ENCODE peak calls at places on chromosomes 16 and 17, in nine cellular contexts. One of them, this sample, is unnamed.

GRCh38 chr16:75457485-75458021 is 6.9 kb downstream of the TMEM170A start:
- DNase-seq in fibroblast of lung: no peak
- DNase-seq in IMR-90: no peak
- DNase-seq in endothelial cell of umbilical vein: no peak
- DNase-seq in mammary epithelial cell: no peak
- DNase-seq in neural progenitor cell: no peak
- DNase-seq in H9: no peak
- DNase-seq in astrocyte: no peak
- DNase-seq in MM.1S: no peak
- DNase-seq in this sample: no peak

GRCh38 chr17:81251091-81251942 is 12.2 kb downstream of the NDUFAF8 start:
- DNase-seq in fibroblast of lung: no peak
- DNase-seq in IMR-90: no peak
- DNase-seq in endothelial cell of umbilical vein: no peak
- DNase-seq in mammary epithelial cell: no peak
- DNase-seq in neural progenitor cell: no peak
- DNase-seq in H9: no peak
- DNase-seq in astrocyte: no peak
- DNase-seq in MM.1S: no peak
- DNase-seq in this sample: no peak

GRCh38 chr16:47732806-47733150 is 271.6 kb downstream of the PHKB start:
- DNase-seq in fibroblast of lung: peak; percentile 97
- DNase-seq in IMR-90: peak; percentile 99
- DNase-seq in endothelial cell of umbilical vein: peak; percentile 77
- DNase-seq in mammary epithelial cell: peak; percentile 85
- DNase-seq in neural progenitor cell: no peak
- DNase-seq in H9: peak; percentile 45
- DNase-seq in astrocyte: peak; percentile 98
- DNase-seq in MM.1S: no peak
- DNase-seq in this sample: peak; percentile 69

GRCh38 chr16:86018487-86018886 is 119.5 kb downstream of the IRF8 start:
- DNase-seq in fibroblast of lung: peak; percentile 46
- DNase-seq in IMR-90: peak; percentile 45
- DNase-seq in endothelial cell of umbilical vein: no peak
- DNase-seq in mammary epithelial cell: no peak
- DNase-seq in neural progenitor cell: no peak
- DNase-seq in H9: no peak
- DNase-seq in astrocyte: peak; percentile 25
- DNase-seq in MM.1S: no peak
- DNase-seq in this sample: peak; percentile 34

GRCh38 chr17:13114601-13115024 is 96.8 kb upstream of the ELAC2 start:
- DNase-seq in fibroblast of lung: peak; percentile 52
- DNase-seq in IMR-90: peak; percentile 28
- DNase-seq in endothelial cell of umbilical vein: no peak
- DNase-seq in mammary epithelial cell: peak; percentile 6
- DNase-seq in neural progenitor cell: peak; percentile 87
- DNase-seq in H9: peak; percentile 86
- DNase-seq in astrocyte: peak; percentile 74
- DNase-seq in MM.1S: no peak
- DNase-seq in this sample: peak; percentile 89

GRCh38 chr16:84829168-84829965 is 9.6 kb downstream of the CRISPLD2 start:
- DNase-seq in fibroblast of lung: peak; percentile 93
- DNase-seq in IMR-90: peak; percentile 93
- DNase-seq in endothelial cell of umbilical vein: no peak
- DNase-seq in mammary epithelial cell: no peak
- DNase-seq in neural progenitor cell: peak; percentile 42
- DNase-seq in H9: no peak
- DNase-seq in astrocyte: peak; percentile 93
- DNase-seq in MM.1S: no peak
- DNase-seq in this sample: no peak

GRCh38 chr17:37368577-37368976 is 7.2 kb upstream of the C17orf78 start:
- DNase-seq in fibroblast of lung: peak; percentile 58
- DNase-seq in IMR-90: peak; percentile 38
- DNase-seq in endothelial cell of umbilical vein: no peak
- DNase-seq in mammary epithelial cell: peak; percentile 31
- DNase-seq in neural progenitor cell: no peak
- DNase-seq in H9: no peak
- DNase-seq in astrocyte: no peak
- DNase-seq in MM.1S: no peak
- DNase-seq in this sample: no peak

GRCh38 chr16:52545544-52546262 is 1.2 kb downstream of the TOX3 start:
- DNase-seq in fibroblast of lung: no peak
- DNase-seq in IMR-90: no peak
- DNase-seq in endothelial cell of umbilical vein: no peak
- DNase-seq in mammary epithelial cell: no peak
- DNase-seq in neural progenitor cell: peak; percentile 54
- DNase-seq in H9: no peak
- DNase-seq in astrocyte: no peak
- DNase-seq in MM.1S: no peak
- DNase-seq in this sample: peak; percentile 64

GRCh38 chr16:12614662-12615278 is 188.9 kb downstream of the CPPED1 start:
- DNase-seq in fibroblast of lung: no peak
- DNase-seq in IMR-90: no peak
- DNase-seq in endothelial cell of umbilical vein: no peak
- DNase-seq in mammary epithelial cell: no peak
- DNase-seq in neural progenitor cell: no peak
- DNase-seq in H9: no peak
- DNase-seq in astrocyte: no peak
- DNase-seq in MM.1S: no peak
- DNase-seq in this sample: peak; percentile 38

GRCh38 chr17:36529121-36529520 is 5.5 kb downstream of the MYO19 start:
- DNase-seq in fibroblast of lung: peak; percentile 9
- DNase-seq in IMR-90: peak; percentile 75
- DNase-seq in endothelial cell of umbilical vein: peak; percentile 29
- DNase-seq in mammary epithelial cell: peak; percentile 68
- DNase-seq in neural progenitor cell: no peak
- DNase-seq in H9: no peak
- DNase-seq in astrocyte: peak; percentile 46
- DNase-seq in MM.1S: no peak
- DNase-seq in this sample: no peak

GRCh38 chr16:57865746-57866528 is 63.6 kb upstream of the KIFC3 start:
- DNase-seq in fibroblast of lung: no peak
- DNase-seq in IMR-90: no peak
- DNase-seq in endothelial cell of umbilical vein: no peak
- DNase-seq in mammary epithelial cell: peak; percentile 76
- DNase-seq in neural progenitor cell: no peak
- DNase-seq in H9: no peak
- DNase-seq in astrocyte: peak; percentile 18
- DNase-seq in MM.1S: no peak
- DNase-seq in this sample: peak; percentile 35

GRCh38 chr16:85123891-85124635 is 11.8 kb upstream of the CIBAR2 start:
- DNase-seq in fibroblast of lung: peak; percentile 87
- DNase-seq in IMR-90: peak; percentile 87
- DNase-seq in endothelial cell of umbilical vein: peak; percentile 70
- DNase-seq in mammary epithelial cell: peak; percentile 71
- DNase-seq in neural progenitor cell: peak; percentile 40
- DNase-seq in H9: peak; percentile 58
- DNase-seq in astrocyte: peak; percentile 85
- DNase-seq in MM.1S: no peak
- DNase-seq in this sample: peak; percentile 78

GRCh38 chr16:20074089-20074956 is 633 bp upstream of the GPR139 start:
- DNase-seq in fibroblast of lung: no peak
- DNase-seq in IMR-90: no peak
- DNase-seq in endothelial cell of umbilical vein: no peak
- DNase-seq in mammary epithelial cell: no peak
- DNase-seq in neural progenitor cell: peak; percentile 44
- DNase-seq in H9: no peak
- DNase-seq in astrocyte: no peak
- DNase-seq in MM.1S: no peak
- DNase-seq in this sample: peak; percentile 56
- TF ChIP-seq CTCF in fibroblast of lung: no peak
- TF ChIP-seq CTCF in IMR-90: no peak
- TF ChIP-seq CTCF in endothelial cell of umbilical vein: no peak
- TF ChIP-seq CTCF in mammary epithelial cell: no peak
- TF ChIP-seq CTCF in neural progenitor cell: no peak
- TF ChIP-seq CTCF in H9: no peak
- TF ChIP-seq CTCF in astrocyte: no peak
- TF ChIP-seq CTCF in MM.1S: no peak
- TF ChIP-seq CTCF in this sample: no peak

DNA sequence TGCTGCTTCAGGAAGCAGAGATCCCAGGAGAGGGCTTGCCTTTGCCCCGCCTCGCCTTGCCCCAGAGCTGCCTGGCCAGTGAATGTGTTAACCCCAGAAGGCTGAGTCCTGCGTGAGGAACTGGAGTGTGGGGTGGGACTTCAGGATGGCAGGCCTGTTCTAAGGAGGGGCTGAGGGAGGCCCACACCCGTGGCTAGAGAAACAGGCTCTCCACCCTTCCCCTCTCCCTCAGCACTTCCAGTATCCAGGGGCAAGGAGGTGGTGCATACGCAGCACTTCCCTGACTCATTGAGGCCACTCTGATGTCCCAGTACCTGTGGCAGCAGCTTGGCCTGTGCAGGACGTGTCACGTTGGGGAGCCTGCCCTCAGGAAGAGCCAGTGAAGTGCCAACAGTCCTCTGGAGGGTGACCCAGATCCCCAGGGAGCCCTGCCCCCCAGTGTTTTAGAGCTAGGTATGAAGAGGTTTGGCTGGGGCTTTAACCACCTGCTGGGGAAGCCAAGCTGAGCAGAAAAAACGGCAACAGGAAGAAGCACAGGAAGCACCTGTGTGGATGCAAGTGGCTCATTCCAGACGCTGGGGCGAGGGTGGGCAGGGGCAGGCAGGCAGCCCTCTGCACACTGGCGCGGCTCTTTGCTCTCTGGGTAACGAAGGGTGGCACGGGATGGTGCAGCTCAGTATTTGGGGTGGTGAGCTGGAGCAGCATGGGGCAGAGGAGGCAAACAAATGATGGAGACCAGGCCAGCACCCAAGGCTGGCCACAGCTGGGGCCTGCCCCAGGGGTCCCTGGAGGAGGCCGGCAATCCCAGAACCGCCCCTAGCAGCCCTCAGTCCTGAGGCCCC is 14.7 kb upstream of the CTCF start:
- DNase-seq in fibroblast of lung: no peak
- DNase-seq in IMR-90: no peak
- DNase-seq in endothelial cell of umbilical vein: peak; percentile 83
- DNase-seq in mammary epithelial cell: no peak
- DNase-seq in neural progenitor cell: no peak
- DNase-seq in H9: no peak
- DNase-seq in astrocyte: no peak
- DNase-seq in MM.1S: peak; percentile 95
- DNase-seq in this sample: no peak
- H3K4me1 ChIP-seq in fibroblast of lung: peaks cover 6% of the 10 kb centered on the region
- H3K4me1 ChIP-seq in IMR-90: no peaks in the 10 kb centered on the region
- H3K4me1 ChIP-seq in endothelial cell of umbilical vein: peaks cover 23% of the 10 kb centered on the region
- H3K4me1 ChIP-seq in mammary epithelial cell: peaks cover 22% of the 10 kb centered on the region
- H3K4me1 ChIP-seq in neural progenitor cell: no peaks in the 10 kb centered on the region
- H3K4me1 ChIP-seq in H9: no peaks in the 10 kb centered on the region
- H3K4me1 ChIP-seq in astrocyte: no peaks in the 10 kb centered on the region
- H3K4me1 ChIP-seq in MM.1S: peaks cover 93% of the 10 kb centered on the region
- H3K4me1 ChIP-seq in this sample: no peaks in the 10 kb centered on the region

GRCh38 chr17:49015179-49015923 is 18.2 kb downstream of the IGF2BP1 start:
- DNase-seq in fibroblast of lung: no peak
- DNase-seq in IMR-90: no peak
- DNase-seq in endothelial cell of umbilical vein: no peak
- DNase-seq in mammary epithelial cell: no peak
- DNase-seq in neural progenitor cell: no peak
- DNase-seq in H9: peak; percentile 24
- DNase-seq in astrocyte: no peak
- DNase-seq in MM.1S: no peak
- DNase-seq in this sample: peak; percentile 43

GRCh38 chr17:49013311-49014205 is 16.4 kb downstream of the IGF2BP1 start:
- DNase-seq in fibroblast of lung: peak; percentile 28
- DNase-seq in IMR-90: no peak
- DNase-seq in endothelial cell of umbilical vein: no peak
- DNase-seq in mammary epithelial cell: no peak
- DNase-seq in neural progenitor cell: peak; percentile 95
- DNase-seq in H9: peak; percentile 94
- DNase-seq in astrocyte: no peak
- DNase-seq in MM.1S: no peak
- DNase-seq in this sample: peak; percentile 97

GRCh38 chr17:49016775-49017463 is 19.7 kb downstream of the IGF2BP1 start:
- DNase-seq in fibroblast of lung: peak; percentile 89
- DNase-seq in IMR-90: peak; percentile 80
- DNase-seq in endothelial cell of umbilical vein: peak; percentile 94
- DNase-seq in mammary epithelial cell: peak; percentile 55
- DNase-seq in neural progenitor cell: no peak
- DNase-seq in H9: peak; percentile 29
- DNase-seq in astrocyte: peak; percentile 62
- DNase-seq in MM.1S: no peak
- DNase-seq in this sample: peak; percentile 59

GRCh38 chr17:49018116-49018612 is 21.0 kb downstream of the IGF2BP1 start:
- DNase-seq in fibroblast of lung: no peak
- DNase-seq in IMR-90: no peak
- DNase-seq in endothelial cell of umbilical vein: no peak
- DNase-seq in mammary epithelial cell: no peak
- DNase-seq in neural progenitor cell: no peak
- DNase-seq in H9: peak; percentile 23
- DNase-seq in astrocyte: no peak
- DNase-seq in MM.1S: no peak
- DNase-seq in this sample: peak; percentile 34

GRCh38 chr17:49015924-49016774 is 19.0 kb downstream of the IGF2BP1 start:
- DNase-seq in fibroblast of lung: peak; percentile 33
- DNase-seq in IMR-90: peak; percentile 20
- DNase-seq in endothelial cell of umbilical vein: peak; percentile 47
- DNase-seq in mammary epithelial cell: no peak
- DNase-seq in neural progenitor cell: no peak
- DNase-seq in H9: peak; percentile 23
- DNase-seq in astrocyte: no peak
- DNase-seq in MM.1S: no peak
- DNase-seq in this sample: peak; percentile 43
- H3K9ac ChIP-seq in fibroblast of lung: no peak overlapping the region
- H3K9ac ChIP-seq in IMR-90: no peak overlapping the region
- H3K9ac ChIP-seq in endothelial cell of umbilical vein: no peak overlapping the region
- H3K9ac ChIP-seq in mammary epithelial cell: no peak overlapping the region
- H3K9ac ChIP-seq in neural progenitor cell: no peak overlapping the region
- H3K9ac ChIP-seq in H9: no peak overlapping the region
- H3K9ac ChIP-seq in astrocyte: peak overlapping the region; percentile 29
- H3K9ac ChIP-seq in MM.1S: no peak overlapping the region
- H3K9ac ChIP-seq in this sample: no peak overlapping the region

GRCh38 chr16:359871-360697 is 7.6 kb upstream of the AXIN1 start:
- DNase-seq in fibroblast of lung: no peak
- DNase-seq in IMR-90: no peak
- DNase-seq in endothelial cell of umbilical vein: no peak
- DNase-seq in mammary epithelial cell: no peak
- DNase-seq in neural progenitor cell: peak; percentile 78
- DNase-seq in H9: no peak
- DNase-seq in astrocyte: no peak
- DNase-seq in MM.1S: no peak
- DNase-seq in this sample: no peak

GRCh38 chr16:361872-362701 is 8.3 kb downstream of the MRPL28 start:
- DNase-seq in fibroblast of lung: peak; percentile 69
- DNase-seq in IMR-90: peak; percentile 61
- DNase-seq in endothelial cell of umbilical vein: peak; percentile 70
- DNase-seq in mammary epithelial cell: peak; percentile 73
- DNase-seq in neural progenitor cell: peak; percentile 88
- DNase-seq in H9: peak; percentile 87
- DNase-seq in astrocyte: peak; percentile 39
- DNase-seq in MM.1S: peak; percentile 78
- DNase-seq in this sample: peak; percentile 93

GRCh38 chr16:363110-364090 is 6.9 kb downstream of the MRPL28 start:
- DNase-seq in fibroblast of lung: no peak
- DNase-seq in IMR-90: no peak
- DNase-seq in endothelial cell of umbilical vein: no peak
- DNase-seq in mammary epithelial cell: no peak
- DNase-seq in neural progenitor cell: no peak
- DNase-seq in H9: no peak
- DNase-seq in astrocyte: no peak
- DNase-seq in MM.1S: no peak
- DNase-seq in this sample: no peak

GRCh38 chr16:360698-361336 is 8.3 kb upstream of the AXIN1 start:
- DNase-seq in fibroblast of lung: no peak
- DNase-seq in IMR-90: no peak
- DNase-seq in endothelial cell of umbilical vein: no peak
- DNase-seq in mammary epithelial cell: no peak
- DNase-seq in neural progenitor cell: no peak
- DNase-seq in H9: no peak
- DNase-seq in astrocyte: no peak
- DNase-seq in MM.1S: no peak
- DNase-seq in this sample: no peak

GRCh38 chr16:361341-361871 is 8.9 kb upstream of the AXIN1 start:
- DNase-seq in fibroblast of lung: no peak
- DNase-seq in IMR-90: no peak
- DNase-seq in endothelial cell of umbilical vein: no peak
- DNase-seq in mammary epithelial cell: no peak
- DNase-seq in neural progenitor cell: peak; percentile 44
- DNase-seq in H9: no peak
- DNase-seq in astrocyte: no peak
- DNase-seq in MM.1S: no peak
- DNase-seq in this sample: peak; percentile 60
- TF ChIP-seq CTCF in fibroblast of lung: no peak
- TF ChIP-seq CTCF in IMR-90: no peak
- TF ChIP-seq CTCF in endothelial cell of umbilical vein: no peak
- TF ChIP-seq CTCF in mammary epithelial cell: no peak
- TF ChIP-seq CTCF in neural progenitor cell: no peak
- TF ChIP-seq CTCF in H9: no peak
- TF ChIP-seq CTCF in astrocyte: no peak
- TF ChIP-seq CTCF in MM.1S: no peak
- TF ChIP-seq CTCF in this sample: no peak

This sample was measured in endodermal cell.